ENCODE peak calls at places on chromosome 1, in nine cellular contexts. One of them, this sample, is unnamed.

GRCh38 chr1:201537467-201537866 is 1.5 kb upstream of the NAV1 start:
- DNase-seq in islet precursor cell: no peak
- DNase-seq in OCI-LY7: no peak
- DNase-seq in NCI-H226: no peak
- DNase-seq in activated CD4-positive, alpha-beta T cell treated with anti-CD3 and anti-CD28 coated beads for 4 hours: no peak
- DNase-seq in HAP-1: no peak
- DNase-seq in posterior cingulate gyrus: no peak
- DNase-seq in OCI-M1: no peak
- DNase-seq in aorta: no peak
- DNase-seq in this sample: no peak

GRCh38 chr1:42733415-42734200 is 6.4 kb downstream of the CLDN19 start:
- DNase-seq in islet precursor cell: no peak
- DNase-seq in OCI-LY7: no peak
- DNase-seq in NCI-H226: no peak
- DNase-seq in activated CD4-positive, alpha-beta T cell treated with anti-CD3 and anti-CD28 coated beads for 4 hours: no peak
- DNase-seq in HAP-1: no peak
- DNase-seq in posterior cingulate gyrus: no peak
- DNase-seq in OCI-M1: no peak
- DNase-seq in aorta: no peak
- DNase-seq in this sample: no peak

GRCh38 chr1:19725606-19726005 is 60.9 kb downstream of the HTR6 start:
- DNase-seq in islet precursor cell: no peak
- DNase-seq in OCI-LY7: no peak
- DNase-seq in NCI-H226: no peak
- DNase-seq in activated CD4-positive, alpha-beta T cell treated with anti-CD3 and anti-CD28 coated beads for 4 hours: no peak
- DNase-seq in HAP-1: no peak
- DNase-seq in posterior cingulate gyrus: no peak
- DNase-seq in OCI-M1: no peak
- DNase-seq in aorta: peak
- DNase-seq in this sample: no peak

GRCh38 chr1:201381130-201381529 is 3.6 kb upstream of the TNNT2 start:
- DNase-seq in islet precursor cell: no peak
- DNase-seq in OCI-LY7: no peak
- DNase-seq in NCI-H226: no peak
- DNase-seq in activated CD4-positive, alpha-beta T cell treated with anti-CD3 and anti-CD28 coated beads for 4 hours: no peak
- DNase-seq in HAP-1: no peak
- DNase-seq in posterior cingulate gyrus: no peak
- DNase-seq in OCI-M1: no peak
- DNase-seq in aorta: no peak
- DNase-seq in this sample: no peak

GRCh38 chr1:93344484-93344883 is 1.2 kb upstream of the DR1 start:
- DNase-seq in islet precursor cell: no peak
- DNase-seq in OCI-LY7: no peak
- DNase-seq in NCI-H226: no peak
- DNase-seq in activated CD4-positive, alpha-beta T cell treated with anti-CD3 and anti-CD28 coated beads for 4 hours: no peak
- DNase-seq in HAP-1: no peak
- DNase-seq in posterior cingulate gyrus: no peak
- DNase-seq in OCI-M1: no peak
- DNase-seq in aorta: no peak
- DNase-seq in this sample: no peak

GRCh38 chr1:166882893-166883292 is 6.8 kb upstream of the TADA1 start:
- DNase-seq in islet precursor cell: no peak
- DNase-seq in OCI-LY7: no peak
- DNase-seq in NCI-H226: no peak
- DNase-seq in activated CD4-positive, alpha-beta T cell treated with anti-CD3 and anti-CD28 coated beads for 4 hours: no peak
- DNase-seq in HAP-1: no peak
- DNase-seq in posterior cingulate gyrus: no peak
- DNase-seq in OCI-M1: no peak
- DNase-seq in aorta: no peak
- DNase-seq in this sample: no peak

GRCh38 chr1:41641941-41642527 is 157.6 kb upstream of the EDN2 start:
- DNase-seq in islet precursor cell: no peak
- DNase-seq in OCI-LY7: no peak
- DNase-seq in NCI-H226: no peak
- DNase-seq in activated CD4-positive, alpha-beta T cell treated with anti-CD3 and anti-CD28 coated beads for 4 hours: no peak
- DNase-seq in HAP-1: no peak
- DNase-seq in posterior cingulate gyrus: no peak
- DNase-seq in OCI-M1: no peak
- DNase-seq in aorta: no peak
- DNase-seq in this sample: no peak

GRCh38 chr1:55446351-55446750 is 231.2 kb upstream of the USP24 start:
- DNase-seq in islet precursor cell: no peak
- DNase-seq in OCI-LY7: no peak
- DNase-seq in NCI-H226: no peak
- DNase-seq in activated CD4-positive, alpha-beta T cell treated with anti-CD3 and anti-CD28 coated beads for 4 hours: no peak
- DNase-seq in HAP-1: no peak
- DNase-seq in posterior cingulate gyrus: no peak
- DNase-seq in OCI-M1: no peak
- DNase-seq in aorta: no peak
- DNase-seq in this sample: peak

GRCh38 chr1:159429074-159429861 is 2.7 kb upstream of the OR10J4 start:
- DNase-seq in islet precursor cell: no peak
- DNase-seq in OCI-LY7: no peak
- DNase-seq in NCI-H226: peak
- DNase-seq in activated CD4-positive, alpha-beta T cell treated with anti-CD3 and anti-CD28 coated beads for 4 hours: no peak
- DNase-seq in HAP-1: no peak
- DNase-seq in posterior cingulate gyrus: no peak
- DNase-seq in OCI-M1: no peak
- DNase-seq in aorta: no peak
- DNase-seq in this sample: peak

GRCh38 chr1:205598841-205599666 is 32.8 kb downstream of the ELK4 start:
- DNase-seq in islet precursor cell: peak
- DNase-seq in OCI-LY7: no peak
- DNase-seq in NCI-H226: no peak
- DNase-seq in activated CD4-positive, alpha-beta T cell treated with anti-CD3 and anti-CD28 coated beads for 4 hours: no peak
- DNase-seq in HAP-1: no peak
- DNase-seq in posterior cingulate gyrus: peak
- DNase-seq in OCI-M1: no peak
- DNase-seq in aorta: peak
- DNase-seq in this sample: peak

This sample was measured in ELR.